ENCODE peak calls at places on chromosomes 4 and X, in four cellular contexts. One of them, this sample, is unnamed.

GRCh38 chr4:146049802-146050201 is 111.2 kb upstream of the ZNF827 start:
- DNase-seq in T-helper 2 cell: no peak
- DNase-seq in stimulated activated CD8-positive, alpha-beta memory T cell treated with anti-CD3 and anti-CD28 coated beads, Interleukin-4, amount 100 ng/mL, for 4 hours: no peak
- DNase-seq in AG09319: no peak
- DNase-seq in this sample: no peak

GRCh38 chr4:63580796-63581475 is 828.3 kb downstream of the TECRL start:
- DNase-seq in AG09319: no peak
- DNase-seq in stimulated activated CD8-positive, alpha-beta memory T cell treated with anti-CD3 and anti-CD28 coated beads, Interleukin-4, amount 100 ng/mL, for 4 hours: no peak
- DNase-seq in T-helper 2 cell: no peak
- DNase-seq in this sample: no peak

GRCh38 chrX:17521871-17522693 is 147.1 kb downstream of the NHS start:
- DNase-seq in T-helper 2 cell: no peak
- DNase-seq in stimulated activated CD8-positive, alpha-beta memory T cell treated with anti-CD3 and anti-CD28 coated beads, Interleukin-4, amount 100 ng/mL, for 4 hours: no peak
- DNase-seq in AG09319: no peak
- DNase-seq in this sample: no peak

GRCh38 chrX:102712967-102713677 is 874 bp downstream of the GPRASP2 start:
- DNase-seq in AG09319: no peak
- DNase-seq in T-helper 2 cell: no peak
- DNase-seq in stimulated activated CD8-positive, alpha-beta memory T cell treated with anti-CD3 and anti-CD28 coated beads, Interleukin-4, amount 100 ng/mL, for 4 hours: no peak
- DNase-seq in this sample: no peak

GRCh38 chrX:49053223-49054072 is 5.4 kb upstream of the CCDC120 start:
- DNase-seq in AG09319: no peak
- DNase-seq in T-helper 2 cell: peak
- DNase-seq in stimulated activated CD8-positive, alpha-beta memory T cell treated with anti-CD3 and anti-CD28 coated beads, Interleukin-4, amount 100 ng/mL, for 4 hours: no peak
- DNase-seq in this sample: no peak

GRCh38 chr4:183412836-183413561 is 31.4 kb upstream of the CDKN2AIP start:
- DNase-seq in AG09319: no peak
- DNase-seq in T-helper 2 cell: no peak
- DNase-seq in stimulated activated CD8-positive, alpha-beta memory T cell treated with anti-CD3 and anti-CD28 coated beads, Interleukin-4, amount 100 ng/mL, for 4 hours: no peak
- DNase-seq in this sample: no peak

GRCh38 chr4:28151314-28151713 is 1290.7 kb downstream of the STIM2 start:
- DNase-seq in T-helper 2 cell: no peak
- DNase-seq in AG09319: no peak
- DNase-seq in stimulated activated CD8-positive, alpha-beta memory T cell treated with anti-CD3 and anti-CD28 coated beads, Interleukin-4, amount 100 ng/mL, for 4 hours: no peak
- DNase-seq in this sample: no peak

GRCh38 chr4:139208404-139208945 is 31.5 kb upstream of the ELF2 start:
- DNase-seq in stimulated activated CD8-positive, alpha-beta memory T cell treated with anti-CD3 and anti-CD28 coated beads, Interleukin-4, amount 100 ng/mL, for 4 hours: no peak
- DNase-seq in AG09319: peak
- DNase-seq in T-helper 2 cell: no peak
- DNase-seq in this sample: peak

GRCh38 chrX:19658030-19658429 is 142.7 kb upstream of the MAP3K15 start:
- DNase-seq in T-helper 2 cell: no peak
- DNase-seq in stimulated activated CD8-positive, alpha-beta memory T cell treated with anti-CD3 and anti-CD28 coated beads, Interleukin-4, amount 100 ng/mL, for 4 hours: no peak
- DNase-seq in AG09319: no peak
- DNase-seq in this sample: no peak

GRCh38 chrX:24767557-24767956 is 73.8 kb downstream of the POLA1 start:
- DNase-seq in stimulated activated CD8-positive, alpha-beta memory T cell treated with anti-CD3 and anti-CD28 coated beads, Interleukin-4, amount 100 ng/mL, for 4 hours: no peak
- DNase-seq in T-helper 2 cell: no peak
- DNase-seq in AG09319: no peak
- DNase-seq in this sample: no peak

GRCh38 chr4:145132521-145133098 is 34.5 kb downstream of the ABCE1 start:
- DNase-seq in stimulated activated CD8-positive, alpha-beta memory T cell treated with anti-CD3 and anti-CD28 coated beads, Interleukin-4, amount 100 ng/mL, for 4 hours: no peak
- DNase-seq in T-helper 2 cell: no peak
- DNase-seq in AG09319: no peak
- DNase-seq in this sample: no peak

GRCh38 chr4:184792950-184793555 is 32.7 kb downstream of the ACSL1 start:
- DNase-seq in stimulated activated CD8-positive, alpha-beta memory T cell treated with anti-CD3 and anti-CD28 coated beads, Interleukin-4, amount 100 ng/mL, for 4 hours: peak
- DNase-seq in T-helper 2 cell: no peak
- DNase-seq in AG09319: peak
- DNase-seq in this sample: peak

GRCh38 chr4:55312491-55313101 is 33.4 kb upstream of the SRD5A3 start:
- DNase-seq in stimulated activated CD8-positive, alpha-beta memory T cell treated with anti-CD3 and anti-CD28 coated beads, Interleukin-4, amount 100 ng/mL, for 4 hours: no peak
- DNase-seq in AG09319: peak
- DNase-seq in T-helper 2 cell: no peak
- DNase-seq in this sample: no peak

GRCh38 chrX:48806088-48806487 is 4.2 kb downstream of the HDAC6 start:
- DNase-seq in stimulated activated CD8-positive, alpha-beta memory T cell treated with anti-CD3 and anti-CD28 coated beads, Interleukin-4, amount 100 ng/mL, for 4 hours: no peak
- DNase-seq in T-helper 2 cell: no peak
- DNase-seq in AG09319: no peak
- DNase-seq in this sample: no peak

GRCh38 chrX:78378476-78379115 is 51.2 kb upstream of the CYSLTR1 start:
- DNase-seq in stimulated activated CD8-positive, alpha-beta memory T cell treated with anti-CD3 and anti-CD28 coated beads, Interleukin-4, amount 100 ng/mL, for 4 hours: no peak
- DNase-seq in T-helper 2 cell: no peak
- DNase-seq in AG09319: no peak
- DNase-seq in this sample: no peak

GRCh38 chrX:70247252-70247651 is 12.8 kb downstream of the P2RY4 start:
- DNase-seq in AG09319: no peak
- DNase-seq in stimulated activated CD8-positive, alpha-beta memory T cell treated with anti-CD3 and anti-CD28 coated beads, Interleukin-4, amount 100 ng/mL, for 4 hours: no peak
- DNase-seq in T-helper 2 cell: no peak
- DNase-seq in this sample: no peak

GRCh38 chrX:16578218-16578617 is 71.7 kb upstream of the S100G start:
- DNase-seq in T-helper 2 cell: no peak
- DNase-seq in AG09319: no peak
- DNase-seq in stimulated activated CD8-positive, alpha-beta memory T cell treated with anti-CD3 and anti-CD28 coated beads, Interleukin-4, amount 100 ng/mL, for 4 hours: no peak
- DNase-seq in this sample: no peak

GRCh38 chrX:39854772-39855747 is 242.7 kb downstream of the BCOR start:
- DNase-seq in AG09319: no peak
- DNase-seq in stimulated activated CD8-positive, alpha-beta memory T cell treated with anti-CD3 and anti-CD28 coated beads, Interleukin-4, amount 100 ng/mL, for 4 hours: peak
- DNase-seq in T-helper 2 cell: peak
- DNase-seq in this sample: no peak

GRCh38 chrX:130885996-130886395 is 17.0 kb downstream of the ENOX2 start:
- DNase-seq in T-helper 2 cell: no peak
- DNase-seq in AG09319: no peak
- DNase-seq in stimulated activated CD8-positive, alpha-beta memory T cell treated with anti-CD3 and anti-CD28 coated beads, Interleukin-4, amount 100 ng/mL, for 4 hours: no peak
- DNase-seq in this sample: no peak

GRCh38 chr4:41796545-41797210 is 48.2 kb upstream of the PHOX2B start:
- DNase-seq in stimulated activated CD8-positive, alpha-beta memory T cell treated with anti-CD3 and anti-CD28 coated beads, Interleukin-4, amount 100 ng/mL, for 4 hours: no peak
- DNase-seq in T-helper 2 cell: no peak
- DNase-seq in AG09319: no peak
- DNase-seq in this sample: no peak

GRCh38 chr4:16001484-16001858 is 38.5 kb upstream of the FGFBP2 start:
- DNase-seq in AG09319: peak
- DNase-seq in stimulated activated CD8-positive, alpha-beta memory T cell treated with anti-CD3 and anti-CD28 coated beads, Interleukin-4, amount 100 ng/mL, for 4 hours: peak
- DNase-seq in T-helper 2 cell: no peak
- DNase-seq in this sample: peak

GRCh38 chrX:10465254-10465653 is 155.1 kb downstream of the MID1 start:
- DNase-seq in T-helper 2 cell: no peak
- DNase-seq in AG09319: no peak
- DNase-seq in stimulated activated CD8-positive, alpha-beta memory T cell treated with anti-CD3 and anti-CD28 coated beads, Interleukin-4, amount 100 ng/mL, for 4 hours: no peak
- DNase-seq in this sample: no peak

GRCh38 chrX:144637731-144638130 is 609.6 kb upstream of the SPANXN1 start:
- DNase-seq in AG09319: no peak
- DNase-seq in T-helper 2 cell: no peak
- DNase-seq in stimulated activated CD8-positive, alpha-beta memory T cell treated with anti-CD3 and anti-CD28 coated beads, Interleukin-4, amount 100 ng/mL, for 4 hours: no peak
- DNase-seq in this sample: no peak

GRCh38 chr4:41963105-41963504 is 18.5 kb upstream of the DCAF4L1 start:
- DNase-seq in T-helper 2 cell: no peak
- DNase-seq in stimulated activated CD8-positive, alpha-beta memory T cell treated with anti-CD3 and anti-CD28 coated beads, Interleukin-4, amount 100 ng/mL, for 4 hours: no peak
- DNase-seq in AG09319: no peak
- DNase-seq in this sample: no peak

GRCh38 chr4:20480161-20480947 is 219.9 kb upstream of the PACRGL start:
- DNase-seq in AG09319: no peak
- DNase-seq in stimulated activated CD8-positive, alpha-beta memory T cell treated with anti-CD3 and anti-CD28 coated beads, Interleukin-4, amount 100 ng/mL, for 4 hours: no peak
- DNase-seq in T-helper 2 cell: no peak
- DNase-seq in this sample: no peak

GRCh38 chr4:159787901-159788300 is 685.0 kb downstream of the RAPGEF2 start:
- DNase-seq in stimulated activated CD8-positive, alpha-beta memory T cell treated with anti-CD3 and anti-CD28 coated beads, Interleukin-4, amount 100 ng/mL, for 4 hours: no peak
- DNase-seq in AG09319: no peak
- DNase-seq in T-helper 2 cell: no peak
- DNase-seq in this sample: no peak

GRCh38 chr4:95637047-95637600 is 88.4 kb upstream of the UNC5C start:
- DNase-seq in AG09319: no peak
- DNase-seq in T-helper 2 cell: no peak
- DNase-seq in stimulated activated CD8-positive, alpha-beta memory T cell treated with anti-CD3 and anti-CD28 coated beads, Interleukin-4, amount 100 ng/mL, for 4 hours: no peak
- DNase-seq in this sample: no peak

GRCh38 chr4:133866328-133866699 is 335.3 kb downstream of the PABPC4L start:
- DNase-seq in T-helper 2 cell: no peak
- DNase-seq in AG09319: no peak
- DNase-seq in stimulated activated CD8-positive, alpha-beta memory T cell treated with anti-CD3 and anti-CD28 coated beads, Interleukin-4, amount 100 ng/mL, for 4 hours: no peak
- DNase-seq in this sample: no peak

GRCh38 chrX:639151-639550 is 8.6 kb downstream of the SHOX start:
- DNase-seq in stimulated activated CD8-positive, alpha-beta memory T cell treated with anti-CD3 and anti-CD28 coated beads, Interleukin-4, amount 100 ng/mL, for 4 hours: no peak
- DNase-seq in T-helper 2 cell: no peak
- DNase-seq in AG09319: no peak
- DNase-seq in this sample: no peak